ENCODE peak calls at places on chromosomes 4 and X, in six cellular contexts. K, U, N, Y, H and G are unnamed samples.

GRCh38 chr4:83221897-83222441 is 62.6 kb downstream of the COQ2 start:
- DNase-seq in K (no peak), U (no peak), N (no peak), Y (no peak), H (no peak), G (no peak)

GRCh38 chr4:105471566-105472176 is 2.2 kb downstream of the PPA2 start:
- DNase-seq in K (peak), U (peak), N (peak), Y (peak), H (peak), G (peak)

GRCh38 chrX:40168183-40169015 is 70.6 kb upstream of the BCOR start:
- DNase-seq in K (no peak), U (no peak), N (no peak), Y (no peak), H (no peak), G (no peak)

GRCh38 chrX:122475306-122475705 is 708.8 kb upstream of the GRIA3 start:
- DNase-seq in K (no peak), U (no peak), N (no peak), Y (no peak), H (no peak), G (no peak)

GRCh38 chr4:1297456-1298325 is 8.0 kb downstream of the MAEA start:
- DNase-seq in K (no peak), U (no peak), N (no peak), Y (no peak), H (no peak), G (no peak)

GRCh38 chr4:32140636-32141035 is 1420.5 kb downstream of the PCDH7 start:
- DNase-seq in K (peak), U (peak), N (no peak), Y (no peak), H (peak), G (peak)

GRCh38 chr4:123877561-123877960 is 481.0 kb downstream of the SPRY1 start:
- DNase-seq in K (no peak), U (no peak), N (peak), Y (no peak), H (peak), G (peak)

GRCh38 chr4:118918388-118918787 is 29.7 kb downstream of the SYNPO2 start:
- DNase-seq in K (peak), U (peak), N (no peak), Y (no peak), H (peak), G (peak)

GRCh38 chrX:133523094-133523493 is 107.8 kb upstream of the GPC4 start:
- DNase-seq in K (no peak), U (no peak), N (no peak), Y (no peak), H (no peak), G (no peak)

GRCh38 chr4:184450045-184450444 is 24.3 kb downstream of the IRF2 start:
- DNase-seq in K (no peak), U (peak), N (no peak), Y (no peak), H (peak), G (no peak)

GRCh38 chr4:142452132-142452855 is 393.8 kb downstream of the INPP4B start:
- DNase-seq in K (no peak), U (peak), N (no peak), Y (no peak), H (peak), G (no peak)

GRCh38 chr4:85498068-85498733 is 23.3 kb downstream of the ARHGAP24 start:
- DNase-seq in K (peak), U (no peak), N (peak), Y (no peak), H (peak), G (no peak)

GRCh38 chr4:64682946-64683345 is 273.7 kb upstream of the TECRL start:
- DNase-seq in K (no peak), U (no peak), N (no peak), Y (no peak), H (no peak), G (no peak)

GRCh38 chr4:38860788-38861424 is 4.3 kb upstream of the TLR6 start:
- DNase-seq in K (peak), U (no peak), N (peak), Y (no peak), H (peak), G (no peak)

GRCh38 chr4:8409271-8410065 is 31.1 kb downstream of the ACOX3 start:
- DNase-seq in K (peak), U (no peak), N (peak), Y (peak), H (no peak), G (no peak)

GRCh38 chr4:6734165-6734786 is 18.3 kb downstream of the BLOC1S4 start:
- DNase-seq in K (no peak), U (no peak), N (no peak), Y (no peak), H (no peak), G (no peak)

GRCh38 chr4:151114986-151115385 is 15.6 kb downstream of the RPS3A start:
- DNase-seq in K (no peak), U (no peak), N (no peak), Y (no peak), H (peak), G (no peak)

GRCh38 chrX:118062048-118062789 is 54.4 kb downstream of the KLHL13 start:
- DNase-seq in K (no peak), U (no peak), N (no peak), Y (no peak), H (no peak), G (no peak)

GRCh38 chrX:110462957-110463356 is 104.3 kb downstream of the RTL9 start:
- DNase-seq in K (no peak), U (no peak), N (no peak), Y (no peak), H (no peak), G (no peak)

GRCh38 chr4:10578027-10578426 is 106.5 kb downstream of the CLNK start:
- DNase-seq in K (no peak), U (no peak), N (no peak), Y (no peak), H (no peak), G (no peak)

GRCh38 chr4:5553801-5554200 is 154.6 kb downstream of the EVC2 start:
- DNase-seq in K (no peak), U (no peak), N (no peak), Y (no peak), H (no peak), G (no peak)

GRCh38 chr4:53908661-53909078 is 155.7 kb downstream of the CHIC2 start:
- DNase-seq in K (peak), U (peak), N (peak), Y (peak), H (peak), G (peak)

GRCh38 chrX:21438792-21439191 is 64.6 kb downstream of the CNKSR2 start:
- DNase-seq in K (no peak), U (no peak), N (no peak), Y (no peak), H (no peak), G (no peak)

GRCh38 chr4:106647451-106647850 is 278.9 kb upstream of the GIMD1 start:
- DNase-seq in K (no peak), U (no peak), N (no peak), Y (no peak), H (no peak), G (no peak)

GRCh38 chrX:31483336-31483735 is 411.5 kb upstream of the FTHL17 start:
- DNase-seq in K (no peak), U (peak), N (no peak), Y (no peak), H (peak), G (no peak)